ENCODE peak calls at places on chromosomes 2 and 18, in four cellular contexts. One of them, this sample, is unnamed.

GRCh38 chr18:13585379-13586153 is 140.8 kb downstream of the FAM210A start:
- DNase-seq in neural progenitor cell: no peak
- DNase-seq in K562: no peak
- DNase-seq in PC-3: no peak
- DNase-seq in this sample: no peak

GRCh38 chr2:237181844-237182243 is 96.2 kb downstream of the COPS8 start:
- DNase-seq in PC-3: no peak
- DNase-seq in K562: no peak
- DNase-seq in neural progenitor cell: no peak
- DNase-seq in this sample: no peak

GRCh38 chr18:49055787-49056186 is 105.0 kb upstream of the SMAD7 start:
- DNase-seq in PC-3: peak; percentile 5
- DNase-seq in K562: peak; percentile 20
- DNase-seq in neural progenitor cell: no peak
- DNase-seq in this sample: no peak

GRCh38 chr2:183250472-183250871 is 126.2 kb downstream of the NUP35 start:
- DNase-seq in neural progenitor cell: no peak
- DNase-seq in PC-3: no peak
- DNase-seq in K562: no peak
- DNase-seq in this sample: no peak

GRCh38 chr18:6170604-6171003 is 244.1 kb downstream of the L3MBTL4 start:
- DNase-seq in neural progenitor cell: no peak
- DNase-seq in PC-3: no peak
- DNase-seq in K562: no peak
- DNase-seq in this sample: no peak

GRCh38 chr18:4181882-4182568 is 273.1 kb downstream of the DLGAP1 start:
- DNase-seq in PC-3: no peak
- DNase-seq in neural progenitor cell: peak; percentile 53
- DNase-seq in K562: no peak
- DNase-seq in this sample: no peak

GRCh38 chr2:2688231-2688630 is 357.2 kb upstream of the MYT1L start:
- DNase-seq in K562: no peak
- DNase-seq in neural progenitor cell: no peak
- DNase-seq in PC-3: no peak
- DNase-seq in this sample: no peak

GRCh38 chr2:147600646-147601045 is 244.2 kb upstream of the ACVR2A start:
- DNase-seq in neural progenitor cell: no peak
- DNase-seq in PC-3: no peak
- DNase-seq in K562: no peak
- DNase-seq in this sample: no peak

GRCh38 chr2:145284551-145284950 is 764.6 kb upstream of the ZEB2 start:
- DNase-seq in PC-3: peak; percentile 43
- DNase-seq in K562: no peak
- DNase-seq in neural progenitor cell: no peak
- DNase-seq in this sample: no peak

GRCh38 chr2:158191076-158191566 is 89.4 kb downstream of the UPP2 start:
- DNase-seq in K562: no peak
- DNase-seq in PC-3: no peak
- DNase-seq in neural progenitor cell: peak; percentile 23
- DNase-seq in this sample: peak; percentile 72

GRCh38 chr2:10228611-10229365 is 73.9 kb upstream of the HPCAL1 start:
- DNase-seq in K562: no peak
- DNase-seq in neural progenitor cell: peak; percentile 6
- DNase-seq in PC-3: no peak
- DNase-seq in this sample: no peak

GRCh38 chr18:28359177-28359576 is 182.2 kb upstream of the CDH2 start:
- DNase-seq in PC-3: peak; percentile 72
- DNase-seq in neural progenitor cell: no peak
- DNase-seq in K562: no peak
- DNase-seq in this sample: no peak

GRCh38 chr18:58580078-58580477 is 48.8 kb downstream of the ALPK2 start:
- DNase-seq in PC-3: no peak
- DNase-seq in K562: no peak
- DNase-seq in neural progenitor cell: no peak
- DNase-seq in this sample: no peak

GRCh38 chr2:209579236-209579749 is 155.4 kb downstream of the MAP2 start:
- DNase-seq in K562: no peak
- DNase-seq in neural progenitor cell: peak; percentile 66
- DNase-seq in PC-3: no peak
- DNase-seq in this sample: peak; percentile 24

GRCh38 chr18:3281456-3282400 is 19.8 kb downstream of the MYL12B start:
- DNase-seq in K562: peak; percentile 64
- DNase-seq in PC-3: peak; percentile 96
- DNase-seq in neural progenitor cell: peak; percentile 85
- DNase-seq in this sample: peak; percentile 71

GRCh38 chr2:20557226-20557625 is 93.7 kb downstream of the HS1BP3 start:
- DNase-seq in K562: no peak
- DNase-seq in neural progenitor cell: no peak
- DNase-seq in PC-3: no peak
- DNase-seq in this sample: no peak

GRCh38 chr18:76573325-76574025 is 78.4 kb upstream of the ZNF516 start:
- DNase-seq in K562: no peak
- DNase-seq in neural progenitor cell: no peak
- DNase-seq in PC-3: peak; percentile 60
- DNase-seq in this sample: no peak

GRCh38 chr18:39635966-39636365 is 2070.4 kb upstream of the CELF4 start:
- DNase-seq in neural progenitor cell: no peak
- DNase-seq in K562: no peak
- DNase-seq in PC-3: peak; percentile 3
- DNase-seq in this sample: no peak

DNA sequence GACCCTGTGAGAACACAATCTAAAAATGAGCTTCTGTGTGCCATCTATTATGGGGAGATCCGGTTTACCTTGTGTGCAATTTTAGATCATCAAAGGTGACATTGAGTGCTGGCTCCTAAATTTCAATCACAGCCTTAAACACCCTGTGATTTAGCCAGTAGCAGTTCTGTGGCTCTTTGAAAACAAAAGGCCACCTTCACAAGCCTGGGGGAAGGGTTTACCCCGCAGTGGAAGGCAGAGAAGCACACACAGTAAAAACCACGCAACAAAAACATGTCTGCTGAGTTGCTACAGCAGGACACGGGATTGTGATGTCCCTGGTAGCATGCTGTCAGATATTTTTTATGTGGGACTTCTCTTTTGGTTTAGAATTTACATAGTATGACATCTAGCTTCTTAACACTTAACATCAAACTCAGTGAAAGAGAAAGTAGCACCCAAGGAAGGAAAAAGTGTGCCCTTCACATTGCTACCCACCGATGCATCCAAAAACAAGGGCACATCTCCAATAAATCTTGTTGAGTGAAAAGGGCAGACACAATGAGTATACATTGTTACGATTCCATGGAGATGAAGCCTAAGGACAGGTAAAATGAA is 56.1 kb upstream of the RNF152 start:
- DNase-seq in K562: no peak
- DNase-seq in neural progenitor cell: peak; percentile 31
- DNase-seq in PC-3: no peak
- DNase-seq in this sample: no peak
- H2AFZ ChIP-seq in K562: no peak overlapping the region
- H2AFZ ChIP-seq in neural progenitor cell: no peak overlapping the region
- H2AFZ ChIP-seq in PC-3: no peak overlapping the region
- H2AFZ ChIP-seq in this sample: no peak overlapping the region

GRCh38 chr2:135050132-135050531 is 2.0 kb upstream of the RAB3GAP1 start:
- DNase-seq in K562: no peak
- DNase-seq in neural progenitor cell: no peak
- DNase-seq in PC-3: no peak
- DNase-seq in this sample: no peak

GRCh38 chr2:135052042-135052876 is at the start of gene RAB3GAP1:
- DNase-seq in PC-3: peak; percentile 82
- DNase-seq in K562: peak; percentile 89
- DNase-seq in neural progenitor cell: peak; percentile 88
- DNase-seq in this sample: peak; percentile 89

GRCh38 chr2:135055182-135055786 is 3.2 kb downstream of the RAB3GAP1 start:
- DNase-seq in PC-3: peak; percentile 34
- DNase-seq in neural progenitor cell: no peak
- DNase-seq in K562: no peak
- DNase-seq in this sample: no peak

GRCh38 chr2:135050684-135051083 is 1.4 kb upstream of the RAB3GAP1 start:
- DNase-seq in neural progenitor cell: no peak
- DNase-seq in K562: no peak
- DNase-seq in PC-3: no peak
- DNase-seq in this sample: no peak

GRCh38 chr2:135052997-135053474 is 944 bp downstream of the RAB3GAP1 start:
- DNase-seq in K562: no peak
- DNase-seq in neural progenitor cell: peak; percentile 4
- DNase-seq in PC-3: no peak
- DNase-seq in this sample: no peak
- H2AFZ ChIP-seq in K562: no peak overlapping the region
- H2AFZ ChIP-seq in neural progenitor cell: no peak overlapping the region
- H2AFZ ChIP-seq in PC-3: peak overlapping the region; percentile 92
- H2AFZ ChIP-seq in this sample: peak overlapping the region; percentile 87

GRCh38 chr2:221283896-221284295 is 288.2 kb downstream of the EPHA4 start:
- DNase-seq in PC-3: no peak
- DNase-seq in neural progenitor cell: no peak
- DNase-seq in K562: no peak
- DNase-seq in this sample: no peak

GRCh38 chr2:221276601-221277000 is 295.5 kb downstream of the EPHA4 start:
- DNase-seq in neural progenitor cell: no peak
- DNase-seq in K562: no peak
- DNase-seq in PC-3: no peak
- DNase-seq in this sample: no peak

GRCh38 chr2:221285156-221285555 is 286.9 kb downstream of the EPHA4 start:
- DNase-seq in PC-3: no peak
- DNase-seq in neural progenitor cell: no peak
- DNase-seq in K562: no peak
- DNase-seq in this sample: no peak

GRCh38 chr2:221282386-221282785 is 289.7 kb downstream of the EPHA4 start:
- DNase-seq in neural progenitor cell: no peak
- DNase-seq in K562: no peak
- DNase-seq in PC-3: no peak
- DNase-seq in this sample: no peak
- H2AFZ ChIP-seq in neural progenitor cell: peak overlapping the region; percentile 32
- H2AFZ ChIP-seq in K562: no peak overlapping the region
- H2AFZ ChIP-seq in PC-3: no peak overlapping the region
- H2AFZ ChIP-seq in this sample: no peak overlapping the region

GRCh38 chr2:160664603-160665145 is 171.1 kb upstream of the RBMS1 start:
- DNase-seq in neural progenitor cell: no peak
- DNase-seq in PC-3: no peak
- DNase-seq in K562: no peak
- DNase-seq in this sample: no peak

GRCh38 chr2:160657206-160657605 is 163.6 kb upstream of the RBMS1 start:
- DNase-seq in neural progenitor cell: peak; percentile 26
- DNase-seq in K562: no peak
- DNase-seq in PC-3: no peak
- DNase-seq in this sample: no peak

DNA sequence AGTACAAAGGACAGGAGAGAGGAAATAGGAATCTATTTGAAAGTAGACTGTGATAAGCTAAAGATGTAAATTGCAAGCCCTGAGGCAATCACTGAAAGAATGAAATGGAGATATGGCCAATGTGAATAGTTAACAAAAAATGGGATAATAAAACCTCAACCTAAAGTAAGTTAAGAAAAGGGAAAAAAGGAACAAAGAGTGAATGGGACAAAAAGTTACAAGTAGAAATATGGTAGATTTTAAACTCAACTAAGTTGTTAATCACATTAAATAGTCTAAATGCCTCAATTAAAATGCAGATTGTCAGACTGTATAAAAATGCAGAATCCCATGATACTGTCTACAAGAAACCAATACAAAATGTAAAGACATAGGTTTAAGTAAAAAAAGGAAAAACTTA is 165.2 kb upstream of the RBMS1 start:
- DNase-seq in PC-3: no peak
- DNase-seq in neural progenitor cell: no peak
- DNase-seq in K562: no peak
- DNase-seq in this sample: no peak
- H2AFZ ChIP-seq in PC-3: no peak overlapping the region
- H2AFZ ChIP-seq in neural progenitor cell: no peak overlapping the region
- H2AFZ ChIP-seq in K562: no peak overlapping the region
- H2AFZ ChIP-seq in this sample: no peak overlapping the region

DNA sequence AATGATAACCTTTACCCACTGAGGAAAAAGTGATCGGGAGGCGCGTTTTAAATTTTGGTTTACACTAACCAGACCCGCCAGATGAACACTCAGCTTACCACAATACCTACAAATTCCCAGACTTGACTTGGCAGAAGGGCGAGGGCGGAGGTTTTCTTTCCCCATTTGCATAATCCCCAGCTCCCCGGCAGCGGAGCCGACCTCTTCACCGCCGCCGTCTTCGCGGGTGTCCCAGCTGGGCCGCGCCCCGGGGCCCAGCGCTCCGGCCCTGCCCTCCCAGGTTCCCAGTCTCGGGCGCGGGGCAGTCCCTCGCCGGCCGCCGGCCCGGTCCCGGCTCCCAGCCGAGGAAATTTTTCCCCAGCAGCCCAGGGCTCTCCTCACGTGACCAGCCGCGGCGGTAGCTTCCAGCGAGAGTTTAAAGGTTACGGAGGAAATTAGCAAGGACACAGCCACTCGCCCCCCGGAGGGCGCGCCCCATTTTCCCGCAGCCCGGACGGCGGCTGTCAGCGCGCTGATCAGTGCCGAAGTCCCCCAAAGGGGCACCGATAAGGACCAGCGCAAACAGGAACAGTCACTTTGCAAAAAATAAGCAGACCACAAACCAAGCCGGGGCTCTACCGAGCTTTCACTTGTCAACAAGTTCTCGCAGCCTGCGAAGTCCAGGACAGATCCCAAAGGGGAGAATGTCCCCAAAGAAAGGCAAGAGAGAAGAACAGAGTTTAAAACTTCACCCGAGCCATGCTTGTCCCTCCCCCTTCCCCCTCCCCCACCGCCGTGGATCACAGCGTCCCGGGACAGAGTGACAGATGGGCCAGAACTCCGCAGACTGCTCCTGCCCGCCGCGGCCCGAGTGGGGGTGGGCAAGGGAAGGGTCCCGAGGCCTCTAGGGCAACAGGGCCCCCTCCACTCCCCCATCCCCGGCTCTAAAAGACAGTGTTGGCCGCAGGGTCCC is 1.3 kb upstream of the PRKCE start:
- DNase-seq in K562: peak; percentile 54
- DNase-seq in PC-3: peak; percentile 58
- DNase-seq in neural progenitor cell: peak; percentile 82
- DNase-seq in this sample: peak; percentile 63
- H2AFZ ChIP-seq in K562: peak overlapping the region; percentile 93
- H2AFZ ChIP-seq in PC-3: peak overlapping the region; percentile 100
- H2AFZ ChIP-seq in neural progenitor cell: peak overlapping the region; percentile 93
- H2AFZ ChIP-seq in this sample: peak overlapping the region; percentile 57

GRCh38 chr2:69711971-69712370 is 30.0 kb upstream of the ANXA4 start:
- DNase-seq in neural progenitor cell: no peak
- DNase-seq in PC-3: no peak
- DNase-seq in K562: no peak
- DNase-seq in this sample: no peak

GRCh38 chr2:69714024-69714423 is 27.9 kb upstream of the ANXA4 start:
- DNase-seq in neural progenitor cell: no peak
- DNase-seq in K562: no peak
- DNase-seq in PC-3: no peak
- DNase-seq in this sample: no peak

GRCh38 chr2:69704446-69704845 is 37.5 kb upstream of the ANXA4 start:
- DNase-seq in K562: no peak
- DNase-seq in neural progenitor cell: no peak
- DNase-seq in PC-3: no peak
- DNase-seq in this sample: no peak

GRCh38 chr2:69709290-69709689 is 32.6 kb upstream of the ANXA4 start:
- DNase-seq in K562: no peak
- DNase-seq in PC-3: no peak
- DNase-seq in neural progenitor cell: no peak
- DNase-seq in this sample: no peak
- H2AFZ ChIP-seq in K562: peak overlapping the region; percentile 53
- H2AFZ ChIP-seq in PC-3: no peak overlapping the region
- H2AFZ ChIP-seq in neural progenitor cell: peak overlapping the region; percentile 11
- H2AFZ ChIP-seq in this sample: no peak overlapping the region

This sample was measured in MM.1S.